ENCODE peak calls at places on chromosomes 11 and 22, in nine cellular contexts. G is GM12878, Y is spleen, R is prostate gland, A is transverse colon, T is stomach, J is sigmoid colon, K is HCT116, N is SK-N-SH. Z is an unnamed sample. For H3K4me1, the result is how much of the 10 kb centered on the place peaks cover.

GRCh38 chr11:36564376-36565032 is 3.3 kb upstream of the RAG1 start:
- DNase-seq in K (peak), J (no peak), R (peak), T (peak), Y (no peak), G (peak), N (peak), A (peak), Z (peak)

GRCh38 chr22:20094158-20094807 is 14.2 kb downstream of the DGCR8 start:
- DNase-seq in K (no peak), G (no peak), Y (peak), R (no peak), A (no peak), J (no peak), N (no peak), T (no peak), Z (no peak)

GRCh38 chr11:94845622-94846021 is 77.5 kb downstream of the AMOTL1 start:
- DNase-seq in Y (no peak), A (no peak), N (no peak), T (peak), G (no peak), K (no peak), R (peak), J (peak), Z (no peak)

GRCh38 chr11:3167143-3168119 is 2.3 kb upstream of the OSBPL5 start:
- DNase-seq in T (no peak), R (no peak), Y (peak), A (peak), K (no peak), G (no peak), J (no peak), N (no peak), Z (no peak)

GRCh38 chr22:49240472-49240871 is 587.2 kb downstream of the BRD1 start:
- DNase-seq in A (no peak), Y (peak), K (no peak), J (no peak), G (no peak), R (peak), N (no peak), T (no peak), Z (no peak)

GRCh38 chr11:282171-282570 is 4.0 kb downstream of the NLRP6 start:
- DNase-seq in K (no peak), T (no peak), N (peak), R (no peak), Y (peak), J (peak), A (no peak), G (no peak), Z (no peak)

GRCh38 chr22:43176090-43176489 is 10.8 kb downstream of the TTLL12 start:
- DNase-seq in A (no peak), N (no peak), Y (peak), T (no peak), K (no peak), G (no peak), J (no peak), R (no peak), Z (no peak)

GRCh38 chr22:37248251-37248650 is 4.2 kb upstream of the RAC2 start:
- DNase-seq in R (no peak), A (no peak), J (no peak), T (no peak), N (no peak), Y (peak), G (no peak), K (no peak), Z (no peak)

GRCh38 chr22:47918276-47918928 is 1156.0 kb downstream of the TBC1D22A start:
- DNase-seq in J (no peak), K (no peak), A (peak), N (no peak), R (no peak), G (peak), Y (peak), T (no peak), Z (no peak)

GRCh38 chr11:17015639-17016125 is 1.5 kb upstream of the PLEKHA7 start:
- DNase-seq in Y (no peak), A (peak), K (no peak), R (no peak), G (no peak), T (no peak), J (no peak), N (peak), Z (no peak)

GRCh38 chr11:118913411-118914125 is 12.2 kb downstream of the BCL9L start:
- DNase-seq in J (no peak), N (no peak), K (no peak), A (no peak), R (no peak), G (no peak), Y (peak), T (no peak), Z (no peak)

GRCh38 chr11:88709567-88709966 is 356.2 kb downstream of the GRM5 start:
- DNase-seq in K (no peak), A (no peak), J (no peak), G (no peak), R (no peak), Y (no peak), N (no peak), T (no peak), Z (peak)

GRCh38 chr22:37794376-37794775 is 13.4 kb upstream of the GCAT start:
- DNase-seq in N (no peak), T (no peak), R (no peak), K (no peak), G (no peak), J (no peak), Y (no peak), A (no peak), Z (no peak)

GRCh38 chr22:35375031-35375430 is 5.9 kb upstream of the HMOX1 start:
- DNase-seq in K (no peak), T (no peak), A (no peak), N (no peak), J (no peak), Y (no peak), R (no peak), G (no peak), Z (no peak)

GRCh38 chr11:63870351-63871197 is 31.7 kb downstream of the MARK2 start:
- DNase-seq in J (no peak), N (no peak), T (no peak), Y (no peak), K (no peak), A (no peak), G (no peak), R (no peak), Z (no peak)

GRCh38 chr22:32558681-32559355 is 84.2 kb downstream of the FBXO7 start:
- DNase-seq in R (peak), G (no peak), N (no peak), T (peak), J (peak), K (peak), Y (no peak), A (peak), Z (peak)

GRCh38 chr11:1358286-1358685 is 31.4 kb upstream of the BRSK2 start:
- DNase-seq in J (no peak), K (no peak), T (peak), A (no peak), Y (peak), N (peak), R (peak), G (no peak), Z (no peak)

GRCh38 chr11:33411751-33412150 is 154.6 kb downstream of the HIPK3 start:
- DNase-seq in G (no peak), K (no peak), J (no peak), R (no peak), A (no peak), N (no peak), T (no peak), Y (no peak), Z (no peak)

GRCh38 chr11:1534171-1534570 is 37.9 kb downstream of the DUSP8 start:
- DNase-seq in T (no peak), R (no peak), J (no peak), K (no peak), A (no peak), N (no peak), G (no peak), Y (no peak), Z (no peak)

GRCh38 chr11:99973993-99974392 is 713.1 kb upstream of the ARHGAP42 start:
- DNase-seq in T (no peak), J (no peak), G (no peak), R (no peak), N (no peak), Y (no peak), K (no peak), A (no peak), Z (no peak)

GRCh38 chr11:313787-314547 is at the start of gene IFITM1:
- DNase-seq in T (no peak), N (no peak), R (peak), G (peak), A (peak), J (no peak), K (no peak), Y (peak), Z (no peak)

GRCh38 chr11:64500176-64501013 is 90.6 kb upstream of the SLC22A12 start:
- DNase-seq in Y (no peak), R (no peak), K (peak), T (no peak), G (no peak), N (no peak), A (no peak), J (no peak), Z (no peak)

GRCh38 chr22:47139790-47140119 is 377.3 kb downstream of the TBC1D22A start:
- DNase-seq in K (no peak), J (no peak), R (no peak), Y (no peak), G (no peak), T (no peak), N (no peak), A (no peak), Z (no peak)

GRCh38 chr11:32379714-32380113 is 55.6 kb downstream of the WT1 start:
- DNase-seq in N (no peak), J (no peak), Y (no peak), T (no peak), G (no peak), K (no peak), A (no peak), R (no peak), Z (no peak)

GRCh38 chr11:2265396-2265795 is 5.0 kb downstream of the ASCL2 start:
- DNase-seq in G (peak), T (peak), Y (no peak), N (no peak), J (no peak), K (no peak), R (no peak), A (no peak), Z (no peak)

GRCh38 chr22:39175127-39176066 is 22.9 kb upstream of the CBX7 start:
- DNase-seq in J (no peak), Y (peak), K (no peak), G (no peak), N (no peak), R (no peak), A (no peak), T (no peak), Z (no peak)

GRCh38 chr22:39173787-39174497 is 21.5 kb upstream of the CBX7 start:
- DNase-seq in R (no peak), J (no peak), T (no peak), Y (peak), K (no peak), G (no peak), N (no peak), A (peak), Z (no peak)

GRCh38 chr22:39176067-39176621 is 23.7 kb upstream of the CBX7 start:
- DNase-seq in T (peak), Y (peak), N (no peak), K (no peak), J (peak), R (peak), G (no peak), A (peak), Z (no peak)

GRCh38 chr22:39173050-39173706 is 20.7 kb upstream of the CBX7 start:
- DNase-seq in G (no peak), J (no peak), A (no peak), K (no peak), Y (no peak), T (no peak), R (no peak), N (no peak), Z (no peak)

DNA sequence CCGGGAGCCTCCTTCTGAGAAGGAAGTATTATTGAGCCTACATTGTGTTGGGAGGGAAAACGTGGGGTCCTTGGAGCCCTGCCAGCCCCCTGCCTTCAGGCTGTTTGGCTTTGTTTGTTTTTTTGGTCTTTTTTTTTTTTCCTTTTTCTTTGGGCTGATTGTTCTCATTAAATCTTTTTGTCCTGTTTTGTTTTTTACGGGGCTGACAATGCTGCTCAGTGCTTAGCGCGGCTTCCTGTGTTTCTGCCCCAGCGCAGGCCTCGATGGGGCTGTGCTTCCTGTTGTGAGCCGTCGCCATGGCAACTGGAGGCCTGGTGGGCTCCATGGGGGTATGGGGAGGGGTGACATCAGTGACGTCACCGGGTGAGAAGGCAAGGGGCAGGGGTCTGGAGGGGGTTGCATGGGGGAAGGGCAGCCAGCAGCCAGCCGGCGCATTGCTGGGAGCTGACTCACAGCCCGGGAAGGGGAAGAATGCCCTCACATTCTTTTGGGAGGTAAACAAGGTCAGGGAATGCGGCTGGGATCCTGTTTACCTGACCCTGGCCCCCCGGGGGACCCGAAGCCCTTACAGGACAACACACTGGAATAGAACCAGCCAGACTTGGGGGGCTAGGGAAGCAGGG is 22.1 kb upstream of the CBX7 start:
- DNase-seq in G (no peak), K (peak), N (peak), A (peak), R (peak), J (peak), T (peak), Y (peak), Z (peak)
- TF ChIP-seq POLR2AphosphoS5 in G (no peak), K (no peak), N (no peak), A (peak), R (no peak), J (no peak), T (peak), Y (peak), Z (no peak)

GRCh38 chr22:46107753-46108563 is 42.4 kb upstream of the PPARA start:
- DNase-seq in K (no peak), Y (no peak), R (no peak), J (peak), A (no peak), G (no peak), T (no peak), N (peak), Z (no peak)

GRCh38 chr22:46109474-46110003 is 40.8 kb upstream of the PPARA start:
- DNase-seq in N (no peak), A (no peak), R (no peak), T (no peak), J (no peak), K (no peak), G (no peak), Y (no peak), Z (no peak)

GRCh38 chr22:46110215-46110614 is 40.1 kb upstream of the PPARA start:
- DNase-seq in G (no peak), Y (no peak), R (no peak), K (no peak), A (no peak), N (no peak), T (no peak), J (peak), Z (no peak)

GRCh38 chr22:46107089-46107664 is 43.1 kb upstream of the PPARA start:
- DNase-seq in R (peak), T (peak), J (peak), G (no peak), A (peak), K (no peak), N (peak), Y (no peak), Z (no peak)

DNA sequence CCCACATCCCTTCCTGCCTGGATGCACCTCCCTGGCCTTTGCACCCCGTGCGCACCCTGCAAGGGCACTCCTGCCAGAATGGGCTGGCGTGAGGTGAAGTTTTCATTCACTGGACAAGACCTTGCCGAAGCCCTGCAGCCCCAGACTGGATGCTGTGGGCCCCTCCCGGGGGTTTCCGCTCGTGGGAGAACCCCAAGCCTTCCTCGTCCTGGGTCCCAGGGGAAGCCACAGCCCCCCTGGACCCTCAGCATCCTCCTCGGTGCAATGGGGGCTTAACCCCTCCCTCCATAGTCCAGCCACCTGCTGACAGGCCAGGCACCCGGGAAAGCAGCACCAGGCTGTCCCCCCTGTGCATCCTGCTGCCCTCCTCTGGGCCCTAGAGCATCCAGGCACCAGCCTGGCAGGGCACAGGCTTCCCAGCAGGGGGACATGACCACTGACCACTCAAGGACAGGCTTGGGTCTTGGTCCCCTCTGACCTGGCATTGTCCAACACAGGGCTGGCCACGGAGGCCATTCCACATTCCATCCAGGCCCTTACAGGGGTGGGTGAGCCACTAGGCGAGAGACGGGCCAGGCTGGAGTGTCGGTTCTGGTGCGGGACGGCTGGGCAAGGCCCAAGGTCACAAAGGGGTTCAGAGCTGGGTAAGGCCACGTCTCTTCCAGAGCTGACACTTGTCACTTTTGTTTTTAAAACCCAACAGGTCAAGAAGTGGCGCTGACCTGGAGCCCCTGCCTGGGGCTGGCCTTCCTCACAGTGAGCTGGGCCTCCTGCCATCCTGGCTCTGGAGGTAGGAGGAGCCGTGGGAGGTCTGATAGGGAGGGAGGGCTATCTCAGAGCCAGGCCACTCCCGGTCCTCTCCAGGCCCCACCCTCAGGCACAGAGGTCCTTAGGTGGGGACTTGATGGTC is 41.5 kb upstream of the PPARA start:
- DNase-seq in K (no peak), A (peak), R (no peak), G (no peak), T (peak), Y (no peak), N (peak), J (peak), Z (no peak)
- H3K4me1 ChIP-seq in K (half or more), A (half or more), R (half or more), G (under half), T (half or more), Y (half or more), N (half or more), J (half or more), Z (half or more)

GRCh38 chr11:134957540-134958335 is 545.7 kb upstream of the B3GAT1 start:
- DNase-seq in R (no peak), Y (no peak), K (no peak), G (no peak), N (no peak), A (no peak), T (no peak), J (no peak), Z (no peak)
- TF ChIP-seq POLR2AphosphoS5 in R (no peak), Y (no peak), K (no peak), G (no peak), N (no peak), A (no peak), T (no peak), J (no peak), Z (no peak)

DNA sequence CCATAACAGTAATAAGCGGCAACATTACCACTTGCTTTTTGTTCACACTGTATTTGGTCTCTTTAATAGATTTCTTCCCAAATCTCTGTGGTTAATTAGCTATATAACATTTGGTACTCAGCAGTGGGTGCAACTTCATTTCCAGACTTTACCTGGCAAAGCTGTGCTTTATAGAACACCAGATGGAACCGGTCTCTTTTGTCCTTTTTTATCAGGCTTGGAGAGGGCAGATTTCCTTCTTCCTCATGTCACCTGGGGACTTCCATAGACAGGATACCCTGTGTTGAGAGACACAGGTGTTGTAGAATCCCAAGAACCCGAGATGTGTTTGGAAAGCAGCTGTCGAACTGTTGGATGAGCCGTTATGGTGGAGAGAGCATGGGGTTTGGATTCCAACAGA is 393.7 kb downstream of the NTM start:
- DNase-seq in R (no peak), K (no peak), N (no peak), Y (no peak), T (no peak), G (no peak), J (no peak), A (no peak), Z (no peak)
- H3K4me1 ChIP-seq in R (under half), K (under half), N (under half), Y (under half), T (under half), G (under half), J (under half), A (under half), Z (under half)

GRCh38 chr11:111448420-111448819 is 63.8 kb downstream of the BTG4 start:
- DNase-seq in Y (no peak), K (no peak), N (peak), A (no peak), R (no peak), G (no peak), T (no peak), J (no peak), Z (no peak)
- TF ChIP-seq POLR2AphosphoS5 in Y (no peak), K (no peak), N (no peak), A (no peak), R (no peak), G (no peak), T (no peak), J (no peak), Z (no peak)

GRCh38 chr11:13332124-13332523 is 54.5 kb downstream of the BMAL1 start:
- DNase-seq in J (no peak), A (no peak), K (no peak), R (no peak), N (no peak), G (no peak), T (no peak), Y (no peak), Z (no peak)
- H3K4me1 ChIP-seq in J (under half), A (under half), K (half or more), R (under half), N (half or more), G (under half), T (under half), Y (under half), Z (under half)

DNA sequence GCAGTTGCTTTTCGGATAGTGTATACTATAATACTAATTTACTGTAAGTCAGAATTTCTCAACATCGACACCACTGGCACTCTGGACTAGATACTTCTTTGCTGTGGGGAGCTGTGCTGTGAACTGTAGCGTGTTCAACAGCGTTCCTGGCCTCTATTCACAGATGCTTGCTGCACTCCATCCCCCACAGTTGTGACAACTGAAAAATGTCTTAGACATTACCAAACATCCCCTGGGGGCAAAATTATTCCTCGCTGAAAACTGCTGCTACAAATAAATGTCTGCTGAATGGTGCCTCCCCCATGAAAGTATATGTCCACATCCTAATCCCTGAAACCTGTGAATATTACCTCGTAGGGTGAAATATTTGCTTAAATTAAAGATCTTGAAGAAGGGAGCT is 7.5 kb upstream of the SLC15A3 start:
- DNase-seq in A (no peak), R (no peak), K (no peak), T (no peak), Y (no peak), N (no peak), J (no peak), G (no peak), Z (no peak)
- TF ChIP-seq POLR2AphosphoS5 in A (no peak), R (no peak), K (no peak), T (no peak), Y (no peak), N (no peak), J (no peak), G (no peak), Z (no peak)

GRCh38 chr11:27656320-27656719 is 43.9 kb downstream of the BDNF start:
- DNase-seq in T (no peak), Y (no peak), A (no peak), K (no peak), G (no peak), J (no peak), R (no peak), N (no peak), Z (no peak)
- H3K4me1 ChIP-seq in T (under half), Y (under half), A (under half), K (under half), G (under half), J (under half), R (under half), N (under half), Z (under half)

GRCh38 chr11:19601235-19601634 is 111.4 kb upstream of the NAV2 start:
- DNase-seq in K (no peak), A (no peak), J (no peak), Y (no peak), N (no peak), T (no peak), G (no peak), R (no peak), Z (no peak)
- TF ChIP-seq POLR2AphosphoS5 in K (no peak), A (no peak), J (no peak), Y (no peak), N (no peak), T (no peak), G (no peak), R (no peak), Z (no peak)